ENCODE peak calls at places on chromosomes 16 and 17, in eight cellular contexts. C is AG09309, J is HCT116, Y is heart right ventricle, B is PC-9, M is GM20000, O is mesothelial cell of epicardium, H is MCF 10A. S is an unnamed sample.

GRCh38 chr17:77145209-77145608 is 4.4 kb downstream of the SEC14L1 start:
- DNase-seq in C (no peak), J (no peak), Y (no peak), B (no peak), M (no peak), O (no peak), H (no peak), S (no peak)

GRCh38 chr17:37481001-37481665 is 8.6 kb upstream of the DUSP14 start:
- DNase-seq in C (no peak), J (no peak), Y (no peak), B (no peak), M (no peak), O (no peak), H (peak), S (peak)

GRCh38 chr17:41651625-41652460 is 27.5 kb upstream of the KRT17 start:
- DNase-seq in C (no peak), J (no peak), Y (no peak), B (peak), M (no peak), O (no peak), H (peak), S (peak)

GRCh38 chr17:79294459-79295071 is 219.9 kb downstream of the ENGASE start:
- DNase-seq in C (no peak), J (no peak), Y (peak), B (peak), M (peak), O (peak), H (peak), S (peak)

GRCh38 chr17:78122991-78123249 is 5.6 kb downstream of the TMC6 start:
- DNase-seq in C (no peak), J (no peak), Y (no peak), B (no peak), M (no peak), O (no peak), H (no peak), S (no peak)

GRCh38 chr17:79123988-79124387 is 49.4 kb downstream of the ENGASE start:
- DNase-seq in C (no peak), J (no peak), Y (no peak), B (no peak), M (no peak), O (no peak), H (no peak), S (no peak)

GRCh38 chr16:57470683-57471082 is 8.2 kb downstream of the POLR2C start:
- DNase-seq in C (no peak), J (no peak), Y (peak), B (no peak), M (no peak), O (no peak), H (peak), S (no peak)

GRCh38 chr16:75546293-75546692 is 9.8 kb downstream of the TMEM231 start:
- DNase-seq in C (no peak), J (no peak), Y (no peak), B (no peak), M (no peak), O (no peak), H (no peak), S (no peak)

GRCh38 chr17:68527314-68527713 is 15.1 kb downstream of the PRKAR1A start:
- DNase-seq in C (no peak), J (no peak), Y (no peak), B (no peak), M (no peak), O (no peak), H (no peak), S (no peak)

GRCh38 chr16:75648265-75649076 is 898 bp downstream of the TERF2IP start:
- DNase-seq in C (no peak), J (peak), Y (peak), B (peak), M (peak), O (peak), H (peak), S (peak)

GRCh38 chr17:38459556-38459955 is 31.3 kb downstream of the ARHGAP23 start:
- DNase-seq in C (no peak), J (no peak), Y (no peak), B (no peak), M (no peak), O (no peak), H (no peak), S (no peak)

GRCh38 chr16:85029413-85029794 is 1.8 kb downstream of the KIAA0513 start:
- DNase-seq in C (no peak), J (no peak), Y (no peak), B (no peak), M (peak), O (no peak), H (peak), S (peak)

GRCh38 chr17:57461082-57461481 is 204.8 kb downstream of the MSI2 start:
- DNase-seq in C (no peak), J (no peak), Y (no peak), B (no peak), M (no peak), O (no peak), H (peak), S (peak)

GRCh38 chr16:48451323-48451722 is 66.1 kb upstream of the SIAH1 start:
- DNase-seq in C (no peak), J (no peak), Y (no peak), B (no peak), M (no peak), O (no peak), H (no peak), S (no peak)

DNA sequence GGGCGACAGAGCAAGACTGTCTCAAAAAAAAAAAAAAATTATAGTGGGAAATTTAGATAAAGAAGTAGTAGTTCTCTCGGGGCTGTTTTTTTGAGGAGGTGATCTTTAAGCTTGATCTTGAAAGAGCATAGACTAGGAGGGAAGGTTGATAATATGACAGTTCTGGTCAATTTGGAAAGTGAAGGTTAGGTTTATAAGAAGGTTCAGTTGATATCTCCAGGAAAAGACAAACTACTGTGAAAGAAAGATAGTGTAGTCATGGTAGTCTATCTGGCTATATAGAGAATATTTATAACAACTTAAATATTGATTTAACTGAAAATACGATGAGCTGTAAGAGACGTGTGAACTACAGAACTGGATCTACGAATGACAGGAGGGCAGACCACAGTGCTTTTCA is 3.1 kb downstream of the ATF7IP2 start:
- DNase-seq in C (no peak), J (no peak), Y (no peak), B (no peak), M (no peak), O (no peak), H (no peak), S (no peak)
- TF ChIP-seq CTCF in C (no peak), J (no peak), Y (no peak), B (no peak), M (no peak), O (no peak), H (no peak), S (no peak)

DNA sequence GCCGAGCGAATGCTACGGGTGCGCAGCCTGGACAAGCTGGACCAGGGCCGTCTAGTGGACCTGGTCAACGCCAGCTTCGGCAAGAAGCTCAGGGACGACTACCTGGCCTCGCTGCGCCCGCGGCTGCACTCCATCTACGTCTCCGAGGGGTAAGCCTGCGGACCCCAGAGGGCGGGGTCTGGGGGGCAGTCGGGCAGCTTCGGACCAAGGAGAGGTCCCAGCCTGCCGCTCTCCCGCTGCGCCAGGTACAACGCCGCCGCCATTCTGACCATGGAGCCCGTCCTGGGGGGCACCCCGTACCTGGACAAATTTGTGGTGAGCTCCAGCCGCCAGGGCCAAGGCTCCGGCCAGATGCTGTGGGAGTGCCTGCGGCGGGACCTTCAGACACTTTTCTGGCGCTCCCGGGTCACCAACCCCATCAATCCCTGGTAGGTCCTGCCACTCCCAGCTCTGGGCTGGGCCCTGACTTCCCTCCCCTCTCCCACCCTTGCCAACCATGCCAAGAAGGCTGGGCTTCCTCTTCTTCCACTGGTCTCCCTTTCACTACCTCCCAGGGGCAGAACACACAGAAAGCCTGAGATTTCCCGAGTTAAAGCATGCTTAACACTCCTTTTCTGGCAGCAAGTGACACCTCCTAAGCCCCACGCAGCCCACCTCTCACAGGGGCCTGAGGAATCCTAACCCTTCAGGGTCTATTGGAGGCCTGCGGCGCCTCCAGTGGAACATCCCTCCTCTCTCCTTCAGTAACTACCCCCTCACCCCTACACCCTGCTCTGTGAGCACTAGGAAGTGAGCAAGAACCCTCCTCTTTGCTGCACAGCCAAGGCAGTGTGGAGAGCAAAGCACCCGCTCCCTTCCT is 3.2 kb downstream of the NAGS start:
- DNase-seq in C (no peak), J (no peak), Y (no peak), B (no peak), M (no peak), O (no peak), H (peak), S (no peak)
- TF ChIP-seq CTCF in C (no peak), J (no peak), Y (no peak), B (no peak), M (no peak), O (no peak), H (peak), S (no peak)

DNA sequence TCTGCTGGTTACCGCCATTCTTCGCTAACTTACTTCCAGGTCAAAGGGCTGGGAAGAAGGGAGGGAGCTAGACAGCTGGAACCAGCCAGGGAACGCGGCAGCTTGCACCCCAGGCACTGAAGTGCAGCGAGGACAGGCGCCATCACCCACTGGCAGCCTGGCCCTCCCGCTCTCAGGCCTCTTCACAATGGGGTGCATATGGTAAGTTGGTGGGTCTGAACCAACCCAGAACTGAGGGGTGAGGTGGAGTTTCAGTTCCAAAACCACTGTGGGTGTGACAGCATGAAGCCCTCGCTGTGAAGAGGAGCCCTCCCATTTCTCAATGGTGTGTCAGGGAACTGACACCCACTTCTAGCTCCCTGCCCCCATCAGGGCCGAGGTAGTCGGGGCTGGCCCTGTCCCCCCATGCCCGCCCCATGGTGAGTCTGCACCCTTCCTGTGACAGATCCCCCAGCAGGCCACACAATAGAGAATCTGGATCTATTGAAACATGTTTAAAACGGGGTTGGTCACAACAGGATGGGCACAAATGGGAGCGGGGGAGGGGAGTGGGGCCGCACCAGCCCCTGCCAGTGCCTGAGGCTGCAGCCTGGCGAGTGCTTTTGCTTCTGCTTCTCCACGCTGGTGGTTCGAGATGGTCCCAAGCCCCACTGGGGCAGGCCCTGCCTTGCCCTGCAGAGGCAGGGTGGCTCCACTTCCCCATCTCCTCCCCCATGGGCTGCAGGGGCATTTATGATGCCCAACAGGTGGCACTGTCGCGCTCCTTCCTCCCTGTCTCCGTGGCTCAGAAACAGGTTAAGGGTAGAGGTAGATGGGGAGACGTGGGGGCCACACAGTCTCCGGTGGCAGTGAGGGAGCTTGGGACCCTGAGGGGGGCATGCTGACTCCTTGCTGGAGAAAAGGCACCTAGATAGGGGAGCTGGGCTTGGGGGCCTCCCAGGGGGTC is 2.3 kb downstream of the LIMD2 start:
- DNase-seq in C (no peak), J (peak), Y (peak), B (peak), M (peak), O (no peak), H (peak), S (peak)
- TF ChIP-seq CTCF in C (peak), J (peak), Y (no peak), B (peak), M (peak), O (no peak), H (peak), S (peak)

GRCh38 chr17:50101346-50102163 is 6.4 kb downstream of the PDK2 start:
- DNase-seq in C (no peak), J (no peak), Y (peak), B (peak), M (no peak), O (peak), H (no peak), S (no peak)
- TF ChIP-seq CTCF in C (no peak), J (no peak), Y (no peak), B (no peak), M (no peak), O (no peak), H (no peak), S (no peak)

GRCh38 chr17:74815671-74816370 is 39.7 kb upstream of the NAT9 start:
- DNase-seq in C (no peak), J (no peak), Y (no peak), B (no peak), M (no peak), O (no peak), H (no peak), S (no peak)
- TF ChIP-seq CTCF in C (peak), J (peak), Y (no peak), B (no peak), M (no peak), O (no peak), H (no peak), S (peak)

DNA sequence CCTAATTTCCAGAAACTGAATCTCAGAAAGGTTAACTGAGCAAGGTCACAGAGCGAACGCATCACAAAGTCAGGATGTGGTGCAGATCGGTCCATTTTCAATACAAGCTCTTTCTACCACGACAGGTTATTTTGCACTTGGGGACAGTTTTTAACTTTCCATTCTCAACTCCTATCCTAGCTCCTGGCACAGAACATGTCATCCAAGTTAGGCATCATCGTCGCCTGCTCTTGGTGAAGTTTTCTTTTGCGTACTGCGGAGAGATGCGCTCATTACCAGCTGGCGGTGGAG is 15.5 kb upstream of the ERN1 start:
- DNase-seq in C (no peak), J (no peak), Y (no peak), B (no peak), M (no peak), O (no peak), H (no peak), S (no peak)
- TF ChIP-seq CTCF in C (no peak), J (no peak), Y (no peak), B (no peak), M (no peak), O (no peak), H (no peak), S (no peak)